ENCODE peak calls at places on chromosomes 11 and 22, in nine cellular contexts. One of them, this sample, is unnamed.

GRCh38 chr11:124751391-124751740 is 689 bp downstream of the VSIG2 start:
- DNase-seq in body of pancreas: no peak
- DNase-seq in H9: peak; percentile 34
- DNase-seq in thoracic aorta: no peak
- DNase-seq in pancreas: no peak
- DNase-seq in heart right ventricle: no peak
- DNase-seq in breast epithelium: no peak
- DNase-seq in left ventricle myocardium inferior: no peak
- DNase-seq in PC-9: no peak
- DNase-seq in this sample: no peak

GRCh38 chr11:55838452-55838851 is at the start of gene OR5D16:
- DNase-seq in body of pancreas: no peak
- DNase-seq in left ventricle myocardium inferior: no peak
- DNase-seq in thoracic aorta: no peak
- DNase-seq in heart right ventricle: no peak
- DNase-seq in PC-9: no peak
- DNase-seq in pancreas: no peak
- DNase-seq in H9: no peak
- DNase-seq in breast epithelium: no peak
- DNase-seq in this sample: no peak

GRCh38 chr11:28463826-28464225 is 355.6 kb downstream of the METTL15 start:
- DNase-seq in left ventricle myocardium inferior: no peak
- DNase-seq in breast epithelium: no peak
- DNase-seq in thoracic aorta: no peak
- DNase-seq in pancreas: no peak
- DNase-seq in PC-9: no peak
- DNase-seq in body of pancreas: no peak
- DNase-seq in H9: no peak
- DNase-seq in heart right ventricle: no peak
- DNase-seq in this sample: no peak

GRCh38 chr11:11451501-11452005 is 98.5 kb upstream of the CSNK2A3 start:
- DNase-seq in left ventricle myocardium inferior: no peak
- DNase-seq in body of pancreas: no peak
- DNase-seq in thoracic aorta: no peak
- DNase-seq in breast epithelium: no peak
- DNase-seq in PC-9: no peak
- DNase-seq in pancreas: no peak
- DNase-seq in heart right ventricle: no peak
- DNase-seq in H9: no peak
- DNase-seq in this sample: no peak

GRCh38 chr11:104433751-104434150 is 269.8 kb upstream of the PDGFD start:
- DNase-seq in heart right ventricle: no peak
- DNase-seq in body of pancreas: no peak
- DNase-seq in H9: no peak
- DNase-seq in thoracic aorta: no peak
- DNase-seq in pancreas: no peak
- DNase-seq in breast epithelium: no peak
- DNase-seq in PC-9: no peak
- DNase-seq in left ventricle myocardium inferior: no peak
- DNase-seq in this sample: no peak

GRCh38 chr11:93921695-93922468 is 71.5 kb upstream of the VSTM5 start:
- DNase-seq in body of pancreas: peak; percentile 57
- DNase-seq in thoracic aorta: no peak
- DNase-seq in H9: peak; percentile 84
- DNase-seq in pancreas: peak; percentile 39
- DNase-seq in PC-9: peak; percentile 63
- DNase-seq in left ventricle myocardium inferior: no peak
- DNase-seq in heart right ventricle: no peak
- DNase-seq in breast epithelium: no peak
- DNase-seq in this sample: no peak

GRCh38 chr11:4798427-4799183 is 5.6 kb downstream of the OR52R1 start:
- DNase-seq in body of pancreas: no peak
- DNase-seq in thoracic aorta: no peak
- DNase-seq in left ventricle myocardium inferior: no peak
- DNase-seq in PC-9: no peak
- DNase-seq in pancreas: no peak
- DNase-seq in breast epithelium: no peak
- DNase-seq in H9: no peak
- DNase-seq in heart right ventricle: no peak
- DNase-seq in this sample: no peak

GRCh38 chr22:20972933-20973577 is 6.0 kb downstream of the AIFM3 start:
- DNase-seq in body of pancreas: no peak
- DNase-seq in PC-9: no peak
- DNase-seq in breast epithelium: no peak
- DNase-seq in H9: no peak
- DNase-seq in heart right ventricle: no peak
- DNase-seq in thoracic aorta: no peak
- DNase-seq in left ventricle myocardium inferior: no peak
- DNase-seq in pancreas: no peak
- DNase-seq in this sample: no peak

GRCh38 chr11:119764108-119764874 is 35.3 kb upstream of the NECTIN1 start:
- DNase-seq in PC-9: no peak
- DNase-seq in pancreas: peak; percentile 77
- DNase-seq in H9: no peak
- DNase-seq in left ventricle myocardium inferior: peak; percentile 52
- DNase-seq in heart right ventricle: peak; percentile 48
- DNase-seq in body of pancreas: peak; percentile 81
- DNase-seq in thoracic aorta: no peak
- DNase-seq in breast epithelium: peak; percentile 50
- DNase-seq in this sample: no peak

GRCh38 chr11:44097821-44098220 is 2.3 kb downstream of the EXT2 start:
- DNase-seq in thoracic aorta: no peak
- DNase-seq in pancreas: no peak
- DNase-seq in body of pancreas: no peak
- DNase-seq in H9: no peak
- DNase-seq in left ventricle myocardium inferior: no peak
- DNase-seq in breast epithelium: no peak
- DNase-seq in heart right ventricle: no peak
- DNase-seq in PC-9: no peak
- DNase-seq in this sample: no peak

GRCh38 chr11:44608654-44609027 is 43.2 kb downstream of the CD82 start:
- DNase-seq in breast epithelium: no peak
- DNase-seq in left ventricle myocardium inferior: no peak
- DNase-seq in body of pancreas: no peak
- DNase-seq in H9: no peak
- DNase-seq in PC-9: no peak
- DNase-seq in pancreas: no peak
- DNase-seq in thoracic aorta: no peak
- DNase-seq in heart right ventricle: no peak
- DNase-seq in this sample: no peak

GRCh38 chr11:77071077-77071476 is 4.3 kb downstream of the CAPN5 start:
- DNase-seq in pancreas: no peak
- DNase-seq in breast epithelium: no peak
- DNase-seq in body of pancreas: no peak
- DNase-seq in left ventricle myocardium inferior: no peak
- DNase-seq in heart right ventricle: no peak
- DNase-seq in thoracic aorta: no peak
- DNase-seq in H9: no peak
- DNase-seq in PC-9: no peak
- DNase-seq in this sample: peak; percentile 29

GRCh38 chr11:113974741-113975470 is at the start of gene HTR3A:
- DNase-seq in breast epithelium: no peak
- DNase-seq in H9: peak; percentile 91
- DNase-seq in body of pancreas: peak; percentile 94
- DNase-seq in PC-9: peak; percentile 53
- DNase-seq in heart right ventricle: peak; percentile 63
- DNase-seq in pancreas: peak; percentile 91
- DNase-seq in left ventricle myocardium inferior: peak; percentile 65
- DNase-seq in thoracic aorta: no peak
- DNase-seq in this sample: peak; percentile 77

GRCh38 chr11:109957601-109958000 is 135.6 kb upstream of the ZC3H12C start:
- DNase-seq in PC-9: no peak
- DNase-seq in H9: no peak
- DNase-seq in body of pancreas: no peak
- DNase-seq in breast epithelium: no peak
- DNase-seq in pancreas: no peak
- DNase-seq in thoracic aorta: no peak
- DNase-seq in left ventricle myocardium inferior: no peak
- DNase-seq in heart right ventricle: no peak
- DNase-seq in this sample: no peak

GRCh38 chr11:35711173-35711910 is 48.8 kb downstream of the TRIM44 start:
- DNase-seq in PC-9: no peak
- DNase-seq in heart right ventricle: no peak
- DNase-seq in H9: no peak
- DNase-seq in thoracic aorta: no peak
- DNase-seq in breast epithelium: no peak
- DNase-seq in left ventricle myocardium inferior: no peak
- DNase-seq in body of pancreas: no peak
- DNase-seq in pancreas: no peak
- DNase-seq in this sample: no peak

GRCh38 chr11:32070707-32071106 is 20.2 kb upstream of the RCN1 start:
- DNase-seq in left ventricle myocardium inferior: no peak
- DNase-seq in heart right ventricle: no peak
- DNase-seq in pancreas: no peak
- DNase-seq in H9: no peak
- DNase-seq in thoracic aorta: no peak
- DNase-seq in breast epithelium: no peak
- DNase-seq in PC-9: peak; percentile 43
- DNase-seq in body of pancreas: no peak
- DNase-seq in this sample: no peak

GRCh38 chr11:32072872-32073661 is 17.8 kb upstream of the RCN1 start:
- DNase-seq in left ventricle myocardium inferior: no peak
- DNase-seq in body of pancreas: no peak
- DNase-seq in PC-9: no peak
- DNase-seq in heart right ventricle: no peak
- DNase-seq in thoracic aorta: no peak
- DNase-seq in H9: peak; percentile 40
- DNase-seq in breast epithelium: no peak
- DNase-seq in pancreas: no peak
- DNase-seq in this sample: no peak

GRCh38 chr11:32068134-32068533 is 22.7 kb upstream of the RCN1 start:
- DNase-seq in left ventricle myocardium inferior: no peak
- DNase-seq in breast epithelium: no peak
- DNase-seq in heart right ventricle: no peak
- DNase-seq in H9: no peak
- DNase-seq in thoracic aorta: no peak
- DNase-seq in body of pancreas: no peak
- DNase-seq in PC-9: no peak
- DNase-seq in pancreas: no peak
- DNase-seq in this sample: no peak

GRCh38 chr11:32069361-32070058 is 21.4 kb upstream of the RCN1 start:
- DNase-seq in PC-9: peak; percentile 48
- DNase-seq in breast epithelium: no peak
- DNase-seq in left ventricle myocardium inferior: no peak
- DNase-seq in H9: no peak
- DNase-seq in thoracic aorta: no peak
- DNase-seq in body of pancreas: no peak
- DNase-seq in heart right ventricle: no peak
- DNase-seq in pancreas: no peak
- DNase-seq in this sample: no peak

GRCh38 chr11:32071811-32072210 is 19.1 kb upstream of the RCN1 start:
- DNase-seq in breast epithelium: no peak
- DNase-seq in PC-9: peak; percentile 81
- DNase-seq in H9: peak; percentile 41
- DNase-seq in pancreas: no peak
- DNase-seq in heart right ventricle: no peak
- DNase-seq in left ventricle myocardium inferior: no peak
- DNase-seq in thoracic aorta: no peak
- DNase-seq in body of pancreas: peak; percentile 32
- DNase-seq in this sample: no peak
- H3K27me3 ChIP-seq in breast epithelium: no peaks in the 10 kb centered on the region
- H3K27me3 ChIP-seq in PC-9: peaks cover 8% of the 10 kb centered on the region
- H3K27me3 ChIP-seq in H9: no peaks in the 10 kb centered on the region
- H3K27me3 ChIP-seq in pancreas: no peaks in the 10 kb centered on the region
- H3K27me3 ChIP-seq in heart right ventricle: peaks cover 43% of the 10 kb centered on the region
- H3K27me3 ChIP-seq in left ventricle myocardium inferior: peaks cover 54% of the 10 kb centered on the region
- H3K27me3 ChIP-seq in thoracic aorta: no peaks in the 10 kb centered on the region
- H3K27me3 ChIP-seq in body of pancreas: no peaks in the 10 kb centered on the region
- H3K27me3 ChIP-seq in this sample: peaks cover 11% of the 10 kb centered on the region

DNA sequence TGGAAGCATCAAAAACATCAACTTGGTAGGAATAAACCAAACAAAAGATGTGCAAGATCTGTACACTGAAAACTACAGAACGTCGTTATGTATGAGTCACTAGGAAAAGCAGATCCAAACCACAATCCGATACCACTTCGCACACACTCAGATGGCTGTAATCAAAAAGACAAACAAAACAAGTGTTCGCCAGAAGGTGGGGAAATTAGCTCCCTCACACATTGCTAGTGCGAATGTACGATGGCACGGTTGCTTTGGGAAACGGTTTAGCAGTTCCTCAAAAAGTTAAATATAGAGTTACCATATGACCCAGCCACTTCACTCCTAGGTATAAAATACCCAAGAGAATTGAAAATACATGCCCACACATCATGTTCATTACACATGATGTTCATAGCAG is 14.8 kb upstream of the CARD10 start:
- DNase-seq in body of pancreas: no peak
- DNase-seq in PC-9: peak; percentile 96
- DNase-seq in breast epithelium: no peak
- DNase-seq in H9: no peak
- DNase-seq in heart right ventricle: no peak
- DNase-seq in thoracic aorta: no peak
- DNase-seq in left ventricle myocardium inferior: no peak
- DNase-seq in pancreas: no peak
- DNase-seq in this sample: no peak
- TF ChIP-seq CTCF in body of pancreas: no peak
- TF ChIP-seq CTCF in PC-9: no peak
- TF ChIP-seq CTCF in breast epithelium: no peak
- TF ChIP-seq CTCF in H9: no peak
- TF ChIP-seq CTCF in heart right ventricle: no peak
- TF ChIP-seq CTCF in thoracic aorta: no peak
- TF ChIP-seq CTCF in left ventricle myocardium inferior: no peak
- TF ChIP-seq CTCF in pancreas: no peak
- TF ChIP-seq CTCF in this sample: no peak

DNA sequence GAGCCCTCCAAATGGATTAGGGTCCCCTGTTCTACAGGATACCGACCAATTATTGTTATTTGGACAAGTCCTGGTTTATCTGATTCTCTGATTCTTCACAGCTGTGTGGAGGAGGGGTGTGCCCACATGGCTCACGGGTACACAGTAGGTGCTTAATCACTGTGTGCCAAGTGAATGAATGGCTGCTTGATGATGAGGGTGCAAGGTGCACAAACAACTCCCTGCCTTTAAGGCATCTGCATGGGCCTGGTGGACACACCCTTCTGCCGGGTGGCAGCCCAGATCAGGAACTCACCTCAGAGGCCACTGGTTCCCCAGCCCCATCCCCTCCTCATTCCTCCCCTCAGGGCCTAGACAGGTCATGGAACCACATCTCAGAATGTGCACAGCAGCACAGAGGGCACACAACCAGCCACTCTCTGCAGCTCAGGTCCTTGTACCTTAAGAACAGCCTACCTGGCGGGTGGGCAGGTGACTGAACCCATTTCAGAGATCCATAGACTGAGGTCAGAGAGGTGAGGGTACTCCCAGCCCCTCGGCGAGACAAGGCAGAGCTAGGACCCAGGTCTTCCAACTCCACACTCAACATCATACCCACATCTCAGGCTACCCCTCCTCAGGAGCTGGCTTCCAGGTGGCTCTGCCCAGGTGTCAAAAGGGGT is 50.3 kb downstream of the SHANK2 start:
- DNase-seq in breast epithelium: no peak
- DNase-seq in PC-9: no peak
- DNase-seq in thoracic aorta: no peak
- DNase-seq in body of pancreas: no peak
- DNase-seq in left ventricle myocardium inferior: no peak
- DNase-seq in heart right ventricle: no peak
- DNase-seq in H9: no peak
- DNase-seq in pancreas: no peak
- DNase-seq in this sample: peak; percentile 10
- H3K9me3 ChIP-seq in breast epithelium: no peaks in the 10 kb centered on the region
- H3K9me3 ChIP-seq in PC-9: no peaks in the 10 kb centered on the region
- H3K9me3 ChIP-seq in thoracic aorta: no peaks in the 10 kb centered on the region
- H3K9me3 ChIP-seq in body of pancreas: no peaks in the 10 kb centered on the region
- H3K9me3 ChIP-seq in left ventricle myocardium inferior: no peaks in the 10 kb centered on the region
- H3K9me3 ChIP-seq in heart right ventricle: no peaks in the 10 kb centered on the region
- H3K9me3 ChIP-seq in H9: no peaks in the 10 kb centered on the region
- H3K9me3 ChIP-seq in pancreas: no peaks in the 10 kb centered on the region
- H3K9me3 ChIP-seq in this sample: no peaks in the 10 kb centered on the region

GRCh38 chr11:16606784-16607674 is 131.4 kb upstream of the C11orf58 start:
- DNase-seq in left ventricle myocardium inferior: peak; percentile 68
- DNase-seq in heart right ventricle: peak; percentile 75
- DNase-seq in body of pancreas: peak; percentile 59
- DNase-seq in breast epithelium: no peak
- DNase-seq in pancreas: peak; percentile 31
- DNase-seq in PC-9: no peak
- DNase-seq in H9: peak; percentile 50
- DNase-seq in thoracic aorta: no peak
- DNase-seq in this sample: peak; percentile 55
- H3K27me3 ChIP-seq in left ventricle myocardium inferior: peaks cover 67% of the 10 kb centered on the region
- H3K27me3 ChIP-seq in heart right ventricle: peaks cover 5% of the 10 kb centered on the region
- H3K27me3 ChIP-seq in body of pancreas: no peaks in the 10 kb centered on the region
- H3K27me3 ChIP-seq in breast epithelium: peaks cover 3% of the 10 kb centered on the region
- H3K27me3 ChIP-seq in pancreas: peaks cover 3% of the 10 kb centered on the region
- H3K27me3 ChIP-seq in PC-9: no peaks in the 10 kb centered on the region
- H3K27me3 ChIP-seq in H9: peaks cover 94% of the 10 kb centered on the region
- H3K27me3 ChIP-seq in thoracic aorta: peaks cover 21% of the 10 kb centered on the region
- H3K27me3 ChIP-seq in this sample: peaks cover 94% of the 10 kb centered on the region

This sample was measured in lower lobe of right lung.